ENCODE peak calls at places on chromosomes 12 and 14, in ten cellular contexts. W is CD8-positive, alpha-beta T cell; S is A549; Q is Panc1; F is epithelial cell of esophagus; H is fibroblast of mammary gland; L is HFF-Myc; M is choroid plexus epithelial cell; D is coronary artery; V is fibroblast of the aortic adventitia. O is an unnamed sample.

GRCh38 chr12:116492703-116493324 is 66.4 kb upstream of the MAP1LC3B2 start:
- DNase-seq in W (no peak), L (peak), H (peak), F (peak), Q (peak), V (peak), S (peak), D (no peak), M (peak), O (peak)

GRCh38 chr12:65495233-65495632 is 216.8 kb downstream of the MSRB3 start:
- DNase-seq in D (no peak), M (peak), F (peak), W (no peak), S (peak), V (peak), L (peak), H (peak), Q (no peak), O (peak)

GRCh38 chr14:105026789-105027563 is 6.1 kb upstream of the CDCA4 start:
- DNase-seq in D (no peak), W (no peak), L (no peak), H (peak), V (peak), S (peak), F (peak), M (peak), Q (no peak), O (peak)

GRCh38 chr14:54902143-54902520 is 494 bp downstream of the GCH1 start:
- DNase-seq in Q (no peak), D (peak), H (peak), L (no peak), M (peak), W (peak), F (peak), S (peak), V (peak), O (peak)

GRCh38 chr14:94582851-94583250 is 1.6 kb downstream of the SERPINA5 start:
- DNase-seq in H (no peak), S (no peak), M (no peak), F (no peak), L (no peak), V (no peak), Q (no peak), D (no peak), W (no peak), O (no peak)

GRCh38 chr12:319116-319515 is 56.5 kb upstream of the SLC6A13 start:
- DNase-seq in S (no peak), F (no peak), L (no peak), D (no peak), W (no peak), V (no peak), Q (no peak), M (peak), H (no peak), O (no peak)

GRCh38 chr12:112107728-112108447 is 695 bp downstream of the NAA25 start:
- DNase-seq in D (no peak), F (no peak), W (no peak), S (peak), M (no peak), L (no peak), V (no peak), H (no peak), Q (no peak), O (no peak)

GRCh38 chr14:65359503-65359902 is 53.0 kb upstream of the FUT8 start:
- DNase-seq in Q (no peak), H (peak), F (peak), S (peak), L (no peak), V (peak), D (no peak), W (no peak), M (peak), O (peak)

GRCh38 chr12:50505945-50506344 is 1.2 kb downstream of the DIP2B start:
- DNase-seq in H (peak), D (no peak), F (no peak), M (peak), V (peak), S (no peak), Q (no peak), W (no peak), L (no peak), O (peak)

GRCh38 chr12:12927211-12928079 is 24.5 kb downstream of the GPRC5D start:
- DNase-seq in D (peak), S (peak), M (peak), L (no peak), F (peak), H (peak), V (no peak), W (no peak), Q (no peak), O (peak)

GRCh38 chr14:75016815-75017214 is 14.1 kb downstream of the EIF2B2 start:
- DNase-seq in Q (no peak), V (no peak), S (no peak), H (no peak), D (no peak), F (no peak), W (no peak), M (no peak), L (no peak), O (no peak)

GRCh38 chr14:72679106-72679505 is 214.8 kb downstream of the DPF3 start:
- DNase-seq in Q (no peak), V (peak), D (no peak), L (no peak), S (no peak), H (peak), F (no peak), W (no peak), M (peak), O (peak)

DNA sequence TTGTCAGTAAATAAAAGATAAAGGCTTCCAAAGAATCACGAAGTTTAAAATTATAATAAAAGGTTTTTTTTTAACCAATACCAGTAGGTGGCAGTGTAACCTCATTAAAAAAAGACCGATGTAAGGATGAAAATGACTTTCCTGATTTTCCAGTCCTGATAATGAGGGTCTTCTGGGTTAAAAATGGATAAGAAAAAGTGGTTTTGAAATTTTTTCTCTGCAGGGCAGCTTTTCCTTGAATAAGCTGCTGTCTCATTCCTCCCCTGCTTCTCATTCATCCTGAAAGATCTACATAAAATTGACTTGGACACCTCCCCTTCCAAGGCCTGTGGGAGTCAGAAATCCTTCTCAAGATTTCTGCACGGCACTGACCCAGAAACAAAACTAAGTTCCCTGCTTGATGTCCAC is 58.9 kb upstream of the FBXO33 start:
- DNase-seq in H (peak), D (no peak), F (peak), V (peak), L (no peak), S (peak), W (no peak), Q (peak), M (peak), O (peak)
- TF ChIP-seq CTCF in H (peak), D (peak), F (peak), V (peak), L (no peak), S (peak), W (peak), Q (peak), M (peak), O (peak)

GRCh38 chr12:41055875-41056577 is 132.1 kb upstream of the PDZRN4 start:
- DNase-seq in W (no peak), S (no peak), H (peak), Q (no peak), V (no peak), D (no peak), M (peak), L (no peak), F (no peak), O (no peak)
- H3K4me3 ChIP-seq in W (no peak), S (no peak), H (no peak), Q (no peak), V (no peak), D (no peak), M (no peak), L (no peak), F (no peak), O (no peak)

DNA sequence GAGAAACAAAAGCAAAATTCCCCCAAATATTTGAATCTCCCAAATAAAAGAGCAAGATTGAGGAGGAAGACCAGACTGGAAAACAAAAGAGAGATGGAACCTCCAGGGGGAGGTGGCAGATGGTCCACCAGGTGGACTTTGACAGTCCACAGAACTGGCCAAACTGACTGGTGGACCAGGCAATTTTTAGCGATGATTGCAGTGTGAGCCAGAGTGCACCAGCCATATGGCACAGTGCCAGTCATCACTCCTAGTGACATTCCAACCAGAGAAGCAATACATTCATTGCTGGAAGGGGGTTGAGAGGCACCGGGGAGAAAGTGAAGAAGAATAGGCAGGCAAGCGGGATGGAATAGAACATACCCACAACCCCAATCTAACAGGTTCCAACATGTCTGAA is 182.9 kb downstream of the EXOC5 start:
- DNase-seq in S (no peak), Q (no peak), M (no peak), H (no peak), F (peak), V (no peak), L (no peak), W (no peak), D (no peak), O (no peak)
- TF ChIP-seq CTCF in S (no peak), Q (no peak), M (no peak), H (no peak), F (no peak), V (no peak), L (no peak), W (no peak), D (no peak), O (no peak)

GRCh38 chr12:69999561-69999960 is 174.5 kb downstream of the MYRFL start:
- DNase-seq in V (no peak), F (no peak), Q (no peak), H (no peak), W (no peak), L (no peak), S (no peak), D (no peak), M (no peak), O (no peak)
- H3K4me3 ChIP-seq in V (no peak), F (no peak), Q (no peak), H (no peak), W (no peak), L (no peak), S (no peak), D (no peak), M (no peak), O (no peak)

DNA sequence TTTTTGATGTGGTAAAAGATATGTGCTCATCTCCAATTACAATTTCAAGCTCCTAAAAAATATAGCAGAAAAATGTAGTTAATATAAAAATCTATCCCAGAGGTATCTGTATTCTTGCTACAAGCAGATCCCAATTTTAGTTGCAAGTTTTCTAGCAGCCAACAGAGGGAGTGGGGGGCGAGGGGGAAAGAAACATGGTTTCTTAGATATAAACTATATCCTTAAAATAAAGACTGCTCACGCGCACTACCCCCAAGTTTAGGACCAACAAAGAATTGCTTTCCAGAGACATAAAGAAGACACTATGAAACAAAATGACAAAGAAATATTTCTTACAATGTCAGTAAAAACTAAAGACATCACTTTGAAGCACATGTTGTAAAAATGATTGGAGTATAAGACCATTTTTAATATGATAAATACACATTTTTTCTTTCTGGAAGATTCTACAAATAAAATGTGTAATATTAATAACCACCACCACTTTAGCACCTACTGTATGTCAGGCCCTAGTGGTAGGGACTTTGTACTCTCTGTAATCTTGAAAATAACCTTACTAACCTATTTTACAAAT is 5.4 kb downstream of the MAGOHB start:
- DNase-seq in Q (no peak), F (peak), M (peak), W (no peak), L (no peak), D (no peak), V (no peak), H (peak), S (peak), O (peak)
- TF ChIP-seq CTCF in Q (peak), F (peak), M (peak), W (peak), L (no peak), D (no peak), V (peak), H (peak), S (peak), O (peak)

DNA sequence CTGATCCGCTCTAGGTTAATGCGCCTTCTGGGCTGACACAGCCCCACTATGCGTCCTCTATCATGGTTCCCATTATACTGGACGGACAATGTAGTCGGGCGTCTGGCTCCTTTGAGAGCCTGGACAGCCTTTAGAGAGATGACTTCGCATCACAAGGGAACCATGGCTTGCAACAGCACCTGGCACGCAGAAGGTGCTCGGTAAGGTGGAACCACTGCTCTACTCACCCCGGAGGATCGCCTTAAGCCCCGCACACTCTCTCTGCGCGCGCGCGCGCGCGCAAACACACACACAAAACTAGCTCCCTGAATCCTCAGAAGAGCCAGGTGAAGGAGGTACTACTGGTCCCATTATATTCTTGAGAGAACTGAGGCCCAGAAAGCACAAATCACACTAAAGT is 7.1 kb downstream of the MAP3K12 start:
- DNase-seq in S (no peak), L (no peak), D (no peak), W (no peak), F (no peak), V (no peak), Q (no peak), M (no peak), H (no peak), O (no peak)
- H3K4me3 ChIP-seq in S (peak), L (peak), D (peak), W (no peak), F (peak), V (peak), Q (peak), M (peak), H (peak), O (peak)

GRCh38 chr14:21825147-21825743 is 151.6 kb upstream of the OR4E1 start:
- DNase-seq in S (peak), L (no peak), H (peak), V (no peak), W (no peak), M (peak), D (no peak), Q (no peak), F (peak), O (peak)
- TF ChIP-seq CTCF in S (peak), L (peak), H (peak), V (no peak), W (peak), M (peak), D (no peak), Q (peak), F (peak), O (peak)

DNA sequence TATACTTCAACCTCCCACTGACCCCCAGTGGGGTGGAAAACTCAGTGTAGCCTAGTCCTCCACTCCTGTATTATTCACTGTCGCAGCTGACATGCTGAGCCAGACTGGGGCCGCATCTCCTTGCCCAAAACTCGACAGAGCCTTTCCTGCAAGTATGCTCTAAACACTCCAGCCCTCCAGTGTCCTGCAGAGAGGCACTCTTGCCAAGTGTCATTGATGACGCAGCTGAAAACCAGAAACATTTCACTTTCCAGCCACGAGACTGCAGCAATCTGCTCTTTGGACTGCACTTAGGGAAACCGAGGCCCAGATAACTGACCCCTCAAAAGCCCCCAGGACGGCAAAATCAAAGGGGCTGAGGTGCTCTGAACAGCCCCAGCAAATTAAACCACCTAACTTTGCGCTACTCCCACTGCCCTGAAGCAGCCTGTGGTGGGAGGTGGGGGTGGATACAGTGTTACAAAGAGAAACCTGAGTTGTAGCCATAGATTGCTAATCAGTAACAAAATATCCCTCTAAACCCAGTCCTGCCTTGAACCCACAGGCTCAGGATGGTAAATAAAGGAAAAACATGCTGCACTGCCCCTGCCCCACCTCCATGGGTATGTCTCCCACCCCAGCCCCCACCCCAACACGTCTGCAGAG is 2.6 kb downstream of the CCDC85C start:
- DNase-seq in Q (no peak), D (no peak), W (no peak), L (no peak), F (no peak), M (peak), S (no peak), V (peak), H (peak), O (no peak)
- H3K4me3 ChIP-seq in Q (peak), D (peak), W (no peak), L (peak), F (peak), M (peak), S (peak), V (peak), H (no peak), O (no peak)

O was measured in fibroblast of pulmonary artery.